ENCODE peak calls at places on chromosomes 13 and 19, in ten cellular contexts. Z is PC-3, L is GM12878, O is neural progenitor cell, K is body of pancreas, V is DND-41, A is heart right ventricle, X is right lobe of liver, W is gastrocnemius medialis, T is psoas muscle. N is an unnamed sample. For H3K36me3 and H3K4me1, the result is how much of the 10 kb centered on the place peaks cover.

GRCh38 chr13:39317284-39317683 is 279.0 kb downstream of the NHLRC3 start:
- DNase-seq in Z (peak), L (no peak), O (no peak), K (peak), V (no peak), A (peak), X (no peak), W (no peak), T (peak), N (no peak)

GRCh38 chr19:17086811-17087210 is 11.2 kb downstream of the MYO9B start:
- DNase-seq in Z (no peak), L (no peak), O (no peak), K (no peak), V (no peak), A (no peak), X (no peak), W (no peak), T (no peak), N (no peak)

GRCh38 chr19:33606556-33606955 is 15.2 kb upstream of the CHST8 start:
- DNase-seq in Z (no peak), L (no peak), O (no peak), K (no peak), V (no peak), A (no peak), X (no peak), W (no peak), T (no peak), N (no peak)

GRCh38 chr13:21012841-21013681 is 48.3 kb downstream of the LATS2 start:
- DNase-seq in Z (no peak), L (no peak), O (no peak), K (peak), V (no peak), A (no peak), X (peak), W (no peak), T (no peak), N (peak)

GRCh38 chr13:88526186-88526852 is 855.1 kb downstream of the SLITRK5 start:
- DNase-seq in Z (no peak), L (no peak), O (peak), K (no peak), V (no peak), A (no peak), X (no peak), W (no peak), T (no peak), N (no peak)

GRCh38 chr19:43316591-43317319 is 36.7 kb upstream of the CD177 start:
- DNase-seq in Z (peak), L (no peak), O (peak), K (no peak), V (no peak), A (no peak), X (no peak), W (no peak), T (no peak), N (no peak)

GRCh38 chr13:107765724-107766436 is 449.5 kb downstream of the LIG4 start:
- DNase-seq in Z (peak), L (no peak), O (no peak), K (no peak), V (no peak), A (no peak), X (no peak), W (no peak), T (no peak), N (no peak)

GRCh38 chr13:67267136-67267535 is 37.0 kb upstream of the PCDH9 start:
- DNase-seq in Z (no peak), L (no peak), O (no peak), K (no peak), V (no peak), A (no peak), X (no peak), W (no peak), T (no peak), N (no peak)

GRCh38 chr13:89269737-89270136 is 1598.6 kb downstream of the SLITRK5 start:
- DNase-seq in Z (no peak), L (no peak), O (no peak), K (no peak), V (no peak), A (no peak), X (no peak), W (no peak), T (no peak), N (no peak)

GRCh38 chr13:41411536-41411935 is 45.8 kb upstream of the RGCC start:
- DNase-seq in Z (peak), L (no peak), O (peak), K (peak), V (no peak), A (no peak), X (no peak), W (no peak), T (no peak), N (no peak)

GRCh38 chr13:50990540-50991506 is 81.2 kb downstream of the RNASEH2B start:
- DNase-seq in Z (no peak), L (no peak), O (peak), K (peak), V (peak), A (no peak), X (no peak), W (no peak), T (peak), N (no peak)

DNA sequence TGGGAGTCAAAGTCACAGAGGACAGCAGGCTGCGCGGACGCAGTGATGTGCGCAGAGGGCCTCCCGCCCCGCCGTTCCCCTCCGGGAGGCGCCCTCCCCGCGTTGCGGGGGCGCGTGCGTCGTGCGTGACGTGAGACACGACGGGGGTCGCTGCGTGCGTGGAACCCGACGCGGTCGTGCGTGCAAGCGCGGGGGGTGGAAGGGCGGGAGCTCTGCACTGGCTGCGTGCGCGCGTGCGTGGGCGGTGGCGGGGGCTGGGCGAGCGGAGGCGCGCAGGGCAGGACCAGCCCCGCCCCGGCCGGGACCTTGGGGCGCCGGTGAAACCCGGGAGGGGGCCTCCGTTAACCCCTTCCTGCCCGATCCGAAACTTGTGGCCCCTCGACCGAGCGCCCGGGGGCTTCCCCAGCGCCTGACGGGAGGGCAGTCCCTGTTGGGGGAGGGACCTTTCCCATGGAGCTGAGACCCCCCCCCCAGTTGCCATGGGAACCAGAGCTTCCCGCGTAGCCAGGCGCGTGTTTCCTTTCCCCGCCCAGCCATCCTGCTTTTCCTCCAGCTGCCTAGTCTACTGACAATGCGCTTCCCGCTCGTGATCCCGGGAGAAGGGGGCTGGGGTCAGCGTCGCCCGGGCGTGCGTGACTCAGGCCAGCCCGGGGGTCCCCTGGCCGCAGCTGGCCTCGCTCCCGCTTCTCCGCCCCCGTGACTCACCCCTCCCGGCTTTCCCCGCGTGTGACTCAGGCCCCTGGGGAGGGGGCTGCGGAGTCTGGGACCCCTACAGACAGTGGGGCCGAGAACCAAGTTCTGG is 7.3 kb upstream of the HOOK2 start:
- DNase-seq in Z (peak), L (no peak), O (peak), K (peak), V (peak), A (peak), X (peak), W (peak), T (peak), N (peak)
- TF ChIP-seq CTCF in Z (peak), L (no peak), O (no peak), K (no peak), V (peak), A (peak), X (no peak), W (no peak), T (peak), N (no peak)

DNA sequence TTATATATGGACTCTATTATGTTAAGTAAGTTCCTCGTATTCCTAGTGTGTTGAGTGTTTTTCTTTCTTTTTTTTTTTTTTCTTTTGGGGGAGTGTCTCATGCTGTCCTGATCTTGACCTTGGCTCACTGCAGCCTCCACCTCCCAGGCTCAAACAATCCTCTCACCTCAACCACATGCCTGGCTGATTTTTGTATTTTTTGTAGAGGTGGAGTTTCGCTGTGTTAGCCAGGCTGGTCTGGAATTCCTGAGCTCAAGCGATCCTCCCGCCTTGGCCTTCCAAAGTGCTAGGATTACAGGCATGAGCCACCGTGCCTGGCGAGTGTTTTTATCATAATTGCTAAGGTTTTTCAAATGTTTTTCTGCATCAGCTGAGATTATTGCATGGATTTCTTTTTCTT is 10.7 kb upstream of the ZNF480 start:
- DNase-seq in Z (no peak), L (no peak), O (no peak), K (no peak), V (no peak), A (no peak), X (no peak), W (no peak), T (no peak), N (no peak)
- H3K36me3 ChIP-seq in Z (half or more), L (under half), O (under half), K (under half), V (half or more), A (half or more), X (under half), W (half or more), T (under half), N (half or more)

GRCh38 chr19:4636761-4637160 is 2.6 kb upstream of the TNFAIP8L1 start:
- DNase-seq in Z (no peak), L (no peak), O (no peak), K (no peak), V (no peak), A (no peak), X (no peak), W (no peak), T (no peak), N (no peak)
- H3K4me1 ChIP-seq in Z (under half), L (under half), O (under half), K (under half), V (under half), A (half or more), X (under half), W (under half), T (under half), N (under half)

DNA sequence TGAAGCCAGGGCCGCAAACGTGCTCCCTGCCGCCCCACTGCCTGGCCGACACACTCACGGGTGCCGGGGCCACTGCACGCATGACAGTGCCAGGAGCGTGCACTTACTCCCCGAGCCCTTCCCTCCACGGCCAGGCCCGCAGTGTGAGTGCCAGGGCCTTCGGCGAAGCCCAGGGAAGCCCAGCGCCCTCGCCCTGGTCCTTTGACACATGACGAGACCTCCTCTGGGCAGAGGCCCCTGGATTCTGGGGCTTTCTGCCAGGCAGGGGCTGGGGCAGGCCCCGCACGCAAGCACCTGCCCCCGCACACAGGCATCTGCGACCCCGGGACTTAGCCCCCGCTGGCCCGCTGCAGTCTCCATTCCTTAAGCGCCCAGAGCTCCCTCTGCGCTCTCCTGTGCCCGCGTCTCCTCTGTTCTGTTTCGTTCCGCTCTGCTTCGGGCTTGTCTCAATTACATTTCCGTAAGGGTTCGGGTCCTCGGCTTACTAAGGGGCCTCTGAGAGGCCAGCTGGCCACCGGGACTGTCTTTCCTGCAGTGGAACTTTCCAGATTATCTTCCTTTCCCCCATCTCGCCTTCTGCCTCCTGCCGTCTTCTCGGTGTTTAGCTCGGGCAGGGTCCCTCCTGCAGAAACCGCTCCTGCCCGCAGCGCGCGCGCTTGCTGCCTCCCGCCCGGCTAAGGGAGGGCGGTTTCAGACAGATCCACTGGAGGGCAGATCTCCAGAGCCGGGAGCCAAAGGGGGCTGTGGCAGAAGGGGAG is 98.8 kb downstream of the ING1 start:
- DNase-seq in Z (no peak), L (no peak), O (no peak), K (no peak), V (no peak), A (no peak), X (no peak), W (no peak), T (no peak), N (peak)
- TF ChIP-seq CTCF in Z (no peak), L (no peak), O (no peak), K (no peak), V (no peak), A (peak), X (no peak), W (no peak), T (no peak), N (no peak)

GRCh38 chr13:102654786-102655185 is 40.1 kb downstream of the METTL21C start:
- DNase-seq in Z (no peak), L (no peak), O (peak), K (no peak), V (no peak), A (no peak), X (no peak), W (no peak), T (no peak), N (no peak)
- H3K36me3 ChIP-seq in Z (under half), L (under half), O (under half), K (under half), V (half or more), A (half or more), X (under half), W (half or more), T (under half), N (under half)

DNA sequence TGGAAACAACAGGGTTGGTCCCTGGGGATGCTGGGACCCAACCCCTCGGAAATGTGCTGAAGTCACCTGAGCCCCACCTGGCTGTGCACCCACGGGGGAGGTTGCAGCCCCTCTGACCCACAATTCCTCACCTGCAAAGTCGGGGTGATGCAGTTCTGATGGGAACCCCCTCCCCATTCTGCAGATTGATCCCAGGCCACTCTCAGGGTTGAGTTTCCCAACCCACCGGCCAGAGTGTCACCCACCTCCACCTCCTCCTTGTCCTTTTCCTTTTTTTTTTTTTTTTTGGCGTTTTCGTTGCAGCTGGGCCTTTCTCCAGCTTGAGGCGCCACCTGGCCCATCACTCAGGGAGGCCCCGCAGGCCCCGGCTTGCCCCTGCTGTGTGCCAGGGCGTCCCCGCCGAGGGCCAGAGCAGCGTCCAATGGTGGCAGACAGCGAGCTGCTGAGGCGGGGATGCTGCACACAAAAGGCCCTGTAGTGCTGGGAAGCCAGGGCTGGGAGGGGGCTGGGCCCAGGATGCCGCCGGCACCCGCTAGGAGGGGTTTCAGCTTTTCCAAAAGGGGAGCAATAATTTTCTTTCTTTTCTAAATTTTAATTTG is 4.6 kb downstream of the PIK3R2 start:
- DNase-seq in Z (no peak), L (no peak), O (peak), K (no peak), V (no peak), A (no peak), X (peak), W (no peak), T (peak), N (no peak)
- H3K4me1 ChIP-seq in Z (under half), L (under half), O (under half), K (half or more), V (under half), A (under half), X (under half), W (under half), T (half or more), N (half or more)